ENCODE peak calls at places on chromosome 1, in seven cellular contexts. R, C, J, K, M, Q and W are unnamed samples. For H3K9me3, the result is how much of the 10 kb centered on the place peaks cover.

GRCh38 chr1:125087247-125087646 is 3902.5 kb downstream of the SRGAP2C start:
- DNase-seq in R (no peak), C (no peak), J (no peak), K (no peak), M (no peak), Q (no peak), W (no peak)

GRCh38 chr1:179010671-179011070 is 15.0 kb upstream of the FAM20B start:
- DNase-seq in R (no peak), C (no peak), J (no peak), K (no peak), M (no peak), Q (no peak), W (no peak)

GRCh38 chr1:96492236-96492635 is 229.3 kb upstream of the PTBP2 start:
- DNase-seq in R (no peak), C (no peak), J (no peak), K (no peak), M (no peak), Q (no peak), W (no peak)

GRCh38 chr1:93051961-93052360 is 27.1 kb upstream of the MTF2 start:
- DNase-seq in R (no peak), C (no peak), J (no peak), K (no peak), M (no peak), Q (no peak), W (no peak)

GRCh38 chr1:10519016-10519417 is 44.3 kb downstream of the PEX14 start:
- DNase-seq in R (no peak), C (no peak), J (no peak), K (no peak), M (no peak), Q (no peak), W (no peak)

GRCh38 chr1:62437273-62437945 is 560 bp downstream of the USP1 start:
- DNase-seq in R (peak), C (no peak), J (no peak), K (no peak), M (no peak), Q (peak), W (no peak)

GRCh38 chr1:235090406-235091069 is 38.1 kb downstream of the TOMM20 start:
- DNase-seq in R (no peak), C (no peak), J (no peak), K (no peak), M (no peak), Q (no peak), W (no peak)

GRCh38 chr1:21930629-21931170 is 6.4 kb downstream of the HSPG2 start:
- DNase-seq in R (no peak), C (no peak), J (no peak), K (no peak), M (no peak), Q (no peak), W (no peak)

GRCh38 chr1:162822391-162823200 is 32.1 kb downstream of the HSD17B7 start:
- DNase-seq in R (peak), C (no peak), J (no peak), K (peak), M (peak), Q (peak), W (no peak)

GRCh38 chr1:193654951-193655705 is 468.7 kb upstream of the B3GALT2 start:
- DNase-seq in R (no peak), C (no peak), J (no peak), K (no peak), M (no peak), Q (no peak), W (no peak)

GRCh38 chr1:116740726-116741125 is 13.5 kb upstream of the CD2 start:
- DNase-seq in R (no peak), C (no peak), J (no peak), K (no peak), M (no peak), Q (no peak), W (no peak)

GRCh38 chr1:230247921-230248778 is 178.0 kb downstream of the PGBD5 start:
- DNase-seq in R (no peak), C (no peak), J (no peak), K (no peak), M (peak), Q (no peak), W (no peak)

GRCh38 chr1:93304716-93305138 is 41.0 kb upstream of the DR1 start:
- DNase-seq in R (peak), C (no peak), J (peak), K (peak), M (peak), Q (peak), W (peak)

GRCh38 chr1:204878835-204879234 is 8.2 kb downstream of the NFASC start:
- DNase-seq in R (no peak), C (no peak), J (no peak), K (no peak), M (no peak), Q (no peak), W (no peak)

GRCh38 chr1:241902376-241903067 is 54.5 kb downstream of the EXO1 start:
- DNase-seq in R (no peak), C (peak), J (no peak), K (no peak), M (no peak), Q (no peak), W (no peak)

GRCh38 chr1:167439301-167439988 is 78.9 kb downstream of the CD247 start:
- DNase-seq in R (no peak), C (no peak), J (peak), K (peak), M (peak), Q (peak), W (no peak)

GRCh38 chr1:183194527-183195145 is 8.6 kb downstream of the LAMC2 start:
- DNase-seq in R (no peak), C (no peak), J (no peak), K (no peak), M (no peak), Q (no peak), W (no peak)

GRCh38 chr1:70818391-70818790 is 229.2 kb downstream of the PTGER3 start:
- DNase-seq in R (no peak), C (no peak), J (no peak), K (no peak), M (no peak), Q (no peak), W (no peak)

GRCh38 chr1:111729271-111729921 is 9.8 kb downstream of the INKA2 start:
- DNase-seq in R (no peak), C (peak), J (peak), K (no peak), M (no peak), Q (no peak), W (no peak)

GRCh38 chr1:88549536-88549935 is 134.5 kb upstream of the PKN2 start:
- DNase-seq in R (no peak), C (no peak), J (no peak), K (no peak), M (no peak), Q (no peak), W (no peak)

GRCh38 chr1:16351449-16351993 is 759 bp downstream of the FBXO42 start:
- DNase-seq in R (peak), C (no peak), J (no peak), K (no peak), M (peak), Q (no peak), W (no peak)

GRCh38 chr1:19067187-19067911 is 110.9 kb upstream of the IFFO2 start:
- DNase-seq in R (peak), C (no peak), J (no peak), K (peak), M (peak), Q (peak), W (no peak)

GRCh38 chr1:53949651-53950050 is 3.5 kb downstream of the LRRC42 start:
- DNase-seq in R (no peak), C (no peak), J (peak), K (no peak), M (no peak), Q (peak), W (no peak)

GRCh38 chr1:73800376-73800775 is 397.6 kb downstream of the LRRIQ3 start:
- DNase-seq in R (no peak), C (no peak), J (no peak), K (no peak), M (no peak), Q (no peak), W (no peak)

GRCh38 chr1:208857471-208857870 is 613.3 kb upstream of the PLXNA2 start:
- DNase-seq in R (no peak), C (no peak), J (no peak), K (no peak), M (no peak), Q (no peak), W (no peak)

GRCh38 chr1:67261646-67262045 is 46.0 kb upstream of the IL12RB2 start:
- DNase-seq in R (no peak), C (no peak), J (no peak), K (no peak), M (no peak), Q (peak), W (no peak)

GRCh38 chr1:55420021-55420420 is 204.9 kb upstream of the USP24 start:
- DNase-seq in R (no peak), C (no peak), J (no peak), K (no peak), M (no peak), Q (no peak), W (no peak)

GRCh38 chr1:61284226-61284854 is 202.0 kb downstream of the NFIA start:
- DNase-seq in R (no peak), C (no peak), J (no peak), K (no peak), M (no peak), Q (no peak), W (no peak)

GRCh38 chr1:173570370-173571030 is 32.4 kb downstream of the SLC9C2 start:
- DNase-seq in R (no peak), C (no peak), J (no peak), K (no peak), M (no peak), Q (no peak), W (no peak)

GRCh38 chr1:206020393-206021007 is 3.2 kb downstream of the CTSE start:
- DNase-seq in R (no peak), C (no peak), J (no peak), K (no peak), M (no peak), Q (no peak), W (no peak)

GRCh38 chr1:235023197-235024044 is 105.2 kb downstream of the TOMM20 start:
- DNase-seq in R (no peak), C (no peak), J (no peak), K (no peak), M (no peak), Q (no peak), W (no peak)

GRCh38 chr1:110118636-110119396 is 6.6 kb downstream of the UBL4B start:
- DNase-seq in R (no peak), C (no peak), J (no peak), K (no peak), M (no peak), Q (no peak), W (no peak)

GRCh38 chr1:165815725-165816124 is 11.7 kb upstream of the UCK2 start:
- DNase-seq in R (no peak), C (no peak), J (no peak), K (no peak), M (peak), Q (no peak), W (no peak)

GRCh38 chr1:27393641-27394281 is 1.3 kb downstream of the GPR3 start:
- DNase-seq in R (no peak), C (no peak), J (no peak), K (no peak), M (no peak), Q (no peak), W (no peak)

GRCh38 chr1:202159534-202160371 is 649 bp downstream of the PTPN7 start:
- DNase-seq in R (no peak), C (no peak), J (no peak), K (no peak), M (peak), Q (no peak), W (no peak)

GRCh38 chr1:160168609-160169369 is 17.4 kb downstream of the ATP1A4 start:
- DNase-seq in R (no peak), C (no peak), J (no peak), K (no peak), M (no peak), Q (no peak), W (no peak)
- TF ChIP-seq CTCF in R (no peak), C (no peak), J (no peak), K (no peak), M (no peak), Q (no peak), W (no peak)

GRCh38 chr1:47374501-47374900 is 40.9 kb downstream of the CMPK1 start:
- DNase-seq in R (no peak), C (no peak), J (no peak), K (no peak), M (no peak), Q (no peak), W (no peak)
- H3K9me3 ChIP-seq in R (under half), C (under half), J (under half), K (under half), M (under half), Q (under half), W (under half)

GRCh38 chr1:171191992-171192391 is 6.9 kb downstream of the FMO2 start:
- DNase-seq in R (no peak), C (no peak), J (no peak), K (no peak), M (no peak), Q (no peak), W (no peak)

GRCh38 chr1:171185064-171185463 is at the start of gene FMO2:
- DNase-seq in R (peak), C (no peak), J (peak), K (no peak), M (no peak), Q (no peak), W (no peak)

GRCh38 chr1:171188388-171189266 is 3.5 kb downstream of the FMO2 start:
- DNase-seq in R (peak), C (no peak), J (peak), K (peak), M (peak), Q (peak), W (peak)
- H3K27ac ChIP-seq in R (no peak), C (no peak), J (peak), K (no peak), M (no peak), Q (peak), W (no peak)

DNA sequence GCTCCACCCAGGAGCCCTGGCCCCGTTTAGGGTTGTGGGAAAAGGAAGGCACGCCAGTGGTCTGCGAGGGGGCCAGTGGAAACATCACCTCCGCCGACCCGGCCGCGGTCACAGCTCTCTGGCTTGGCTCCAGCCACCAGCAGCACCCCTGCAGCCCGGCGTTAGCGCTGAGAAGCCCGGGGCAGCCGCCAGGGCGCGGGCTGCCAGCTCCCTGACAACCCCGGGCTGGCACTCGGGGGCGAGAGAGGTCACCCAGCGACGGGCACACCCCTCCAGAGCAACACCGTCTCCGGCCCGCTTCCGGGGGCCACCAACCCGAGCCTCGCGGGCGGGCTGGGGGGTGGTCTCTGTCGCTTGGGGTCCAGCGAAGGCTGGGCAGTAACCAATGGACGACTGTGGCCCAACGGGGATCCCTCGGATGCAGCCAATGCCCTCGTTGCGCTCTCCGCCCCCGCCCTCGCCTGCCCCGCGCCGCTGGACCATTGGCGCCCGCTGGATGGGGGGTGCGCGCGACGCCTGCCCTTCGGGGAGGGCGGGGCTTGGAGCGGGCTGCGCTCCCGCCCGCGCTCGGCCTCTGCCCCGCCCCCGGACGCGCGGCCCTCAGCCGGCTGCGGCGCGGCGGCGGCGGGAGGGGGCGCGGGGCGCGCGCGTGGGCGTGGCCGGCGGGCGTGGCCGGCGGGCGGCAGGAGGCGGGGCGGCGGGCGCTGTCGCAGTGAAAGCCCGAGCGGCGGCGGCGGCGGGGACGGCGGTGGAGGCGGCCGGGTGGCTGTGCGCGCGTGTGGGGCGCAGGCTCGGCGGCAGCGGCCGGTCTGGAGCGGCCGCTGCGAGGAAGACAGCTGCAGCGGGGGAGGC is at the start of gene MAN1C1:
- DNase-seq in R (peak), C (peak), J (peak), K (peak), M (peak), Q (peak), W (no peak)
- TF ChIP-seq CTCF in R (peak), C (peak), J (peak), K (peak), M (no peak), Q (peak), W (peak)